ENCODE peak calls at places on chromosomes 3 and 15, in eight cellular contexts. B is body of pancreas, W is esophagus squamous epithelium, D is HL-60, J is psoas muscle, S is A549, Y is GM12878, X is uterus. O is an unnamed sample.
A peak's percentile ranks its signal among the peaks of the same experiment; 100 is the strongest.

GRCh38 chr15:38163651-38164050 is 89.0 kb upstream of the SPRED1 start:
- DNase-seq in B (no peak), W (no peak), D (no peak), J (no peak), S (no peak), Y (no peak), X (no peak), O (no peak)

GRCh38 chr15:93048759-93049161 is 40.3 kb downstream of the RGMA start:
- DNase-seq in B (no peak), W (no peak), D (peak; percentile 12), J (peak; percentile 62), S (no peak), Y (no peak), X (no peak), O (no peak)

GRCh38 chr3:18527691-18528090 is 102.6 kb upstream of the SATB1 start:
- DNase-seq in B (no peak), W (no peak), D (no peak), J (no peak), S (no peak), Y (no peak), X (no peak), O (no peak)

GRCh38 chr15:100835626-100836025 is 44.0 kb upstream of the ALDH1A3 start:
- DNase-seq in B (no peak), W (no peak), D (no peak), J (no peak), S (no peak), Y (no peak), X (no peak), O (no peak)

GRCh38 chr15:36175781-36176211 is 403.6 kb upstream of the CDIN1 start:
- DNase-seq in B (no peak), W (no peak), D (no peak), J (no peak), S (no peak), Y (no peak), X (no peak), O (no peak)

GRCh38 chr3:28718074-28718849 is 369.6 kb upstream of the AZI2 start:
- DNase-seq in B (no peak), W (no peak), D (no peak), J (no peak), S (no peak), Y (no peak), X (no peak), O (no peak)

GRCh38 chr15:68227806-68228142 is 1.8 kb downstream of the CLN6 start:
- DNase-seq in B (no peak), W (no peak), D (no peak), J (no peak), S (no peak), Y (no peak), X (no peak), O (peak; percentile 60)

GRCh38 chr3:119350114-119350513 is 55.9 kb downstream of the ARHGAP31 start:
- DNase-seq in B (no peak), W (no peak), D (no peak), J (no peak), S (no peak), Y (no peak), X (no peak), O (no peak)

GRCh38 chr3:89002166-89002565 is 105.3 kb upstream of the EPHA3 start:
- DNase-seq in B (no peak), W (no peak), D (no peak), J (no peak), S (no peak), Y (no peak), X (no peak), O (no peak)

GRCh38 chr15:91049378-91050127 is 27.2 kb upstream of the VPS33B start:
- DNase-seq in B (peak; percentile 81), W (no peak), D (peak; percentile 77), J (no peak), S (peak; percentile 63), Y (peak; percentile 12), X (peak; percentile 43), O (peak; percentile 62)

GRCh38 chr15:101428758-101429157 is 60.7 kb downstream of the PCSK6 start:
- DNase-seq in B (no peak), W (no peak), D (no peak), J (no peak), S (no peak), Y (no peak), X (no peak), O (no peak)

GRCh38 chr3:38109580-38110313 is 27.2 kb downstream of the ACAA1 start:
- DNase-seq in B (no peak), W (no peak), D (no peak), J (no peak), S (no peak), Y (no peak), X (no peak), O (peak; percentile 19)

GRCh38 chr3:155065537-155065936 is 14.6 kb upstream of the MME start:
- DNase-seq in B (no peak), W (no peak), D (no peak), J (peak; percentile 25), S (no peak), Y (no peak), X (no peak), O (no peak)

GRCh38 chr3:6781103-6781502 is 79.8 kb upstream of the GRM7 start:
- DNase-seq in B (no peak), W (no peak), D (no peak), J (no peak), S (no peak), Y (no peak), X (no peak), O (no peak)

GRCh38 chr3:47961815-47962606 is 54.2 kb downstream of the MAP4 start:
- DNase-seq in B (peak; percentile 16), W (no peak), D (no peak), J (no peak), S (no peak), Y (no peak), X (no peak), O (no peak)

GRCh38 chr3:169660709-169661566 is 2.6 kb downstream of the MECOM start:
- DNase-seq in B (peak; percentile 63), W (no peak), D (no peak), J (no peak), S (no peak), Y (no peak), X (no peak), O (no peak)

GRCh38 chr3:47065058-47065457 is 85.6 kb downstream of the NBEAL2 start:
- DNase-seq in B (no peak), W (no peak), D (no peak), J (no peak), S (no peak), Y (no peak), X (no peak), O (no peak)

GRCh38 chr15:90219421-90220141 is 14.2 kb downstream of the CIB1 start:
- DNase-seq in B (peak; percentile 67), W (no peak), D (peak; percentile 37), J (peak; percentile 53), S (peak; percentile 89), Y (no peak), X (peak; percentile 47), O (no peak)

GRCh38 chr3:147940846-147941245 is 531.7 kb downstream of the ZIC1 start:
- DNase-seq in B (no peak), W (no peak), D (no peak), J (no peak), S (no peak), Y (no peak), X (no peak), O (no peak)
- H3K4me3 ChIP-seq in B (no peak overlapping the region), W (no peak overlapping the region), D (no peak overlapping the region), J (no peak overlapping the region), S (no peak overlapping the region), Y (no peak overlapping the region), X (no peak overlapping the region), O (no peak overlapping the region)

GRCh38 chr3:42578054-42578453 is 3.7 kb downstream of the SEC22C start:
- DNase-seq in B (no peak), W (no peak), D (no peak), J (no peak), S (no peak), Y (no peak), X (no peak), O (no peak)

GRCh38 chr3:42582474-42583070 is 805 bp upstream of the SEC22C start:
- DNase-seq in B (no peak), W (no peak), D (no peak), J (no peak), S (no peak), Y (no peak), X (no peak), O (no peak)

GRCh38 chr3:42581400-42581708 is 413 bp downstream of the SEC22C start:
- DNase-seq in B (no peak), W (no peak), D (no peak), J (no peak), S (no peak), Y (no peak), X (no peak), O (no peak)

DNA sequence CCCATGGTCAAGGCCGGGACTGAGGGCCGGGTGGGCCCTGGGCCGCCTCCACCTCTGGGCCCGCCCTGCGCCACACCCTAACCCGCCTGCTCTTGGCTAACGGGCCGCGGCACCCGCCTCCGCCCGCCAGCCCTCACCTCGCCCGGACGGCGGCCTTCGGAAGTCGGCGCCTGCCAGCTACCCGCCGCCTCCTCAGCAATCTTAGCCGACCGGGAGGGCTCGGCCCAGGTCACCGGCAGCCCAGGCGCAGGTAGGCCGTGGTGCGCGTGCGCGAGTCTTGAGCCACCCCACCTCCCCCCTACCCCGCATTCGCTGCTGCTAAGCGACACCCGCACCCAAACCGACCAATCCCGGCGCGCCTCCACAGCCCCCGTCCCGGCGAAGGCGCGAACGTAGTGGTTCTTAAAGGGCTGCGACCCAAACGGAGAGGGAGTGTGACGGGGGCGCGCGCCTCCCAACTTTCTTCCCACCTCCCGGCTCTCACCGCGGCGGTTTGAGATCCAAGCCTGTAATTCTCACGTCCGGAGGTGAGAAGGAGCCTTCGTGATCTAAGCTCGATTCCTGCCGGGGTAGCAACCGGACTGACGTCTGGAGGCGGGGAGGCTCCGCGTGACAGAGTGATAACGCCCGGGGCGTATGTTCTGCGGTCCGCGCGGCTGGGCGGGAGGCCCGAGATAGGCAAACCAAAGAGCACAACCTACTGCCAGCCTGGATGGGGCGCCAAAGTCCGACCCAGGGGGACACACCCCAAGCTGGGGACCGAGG is at the start of gene SEC22C:
- DNase-seq in B (peak; percentile 97), W (peak; percentile 83), D (peak; percentile 94), J (peak; percentile 95), S (peak; percentile 96), Y (peak; percentile 73), X (peak; percentile 92), O (peak; percentile 97)
- TF ChIP-seq CTCF in B (peak; percentile 16), W (peak; percentile 14), D (no peak), J (peak; percentile 31), S (no peak), Y (peak; percentile 66), X (peak; percentile 14), O (no peak)

DNA sequence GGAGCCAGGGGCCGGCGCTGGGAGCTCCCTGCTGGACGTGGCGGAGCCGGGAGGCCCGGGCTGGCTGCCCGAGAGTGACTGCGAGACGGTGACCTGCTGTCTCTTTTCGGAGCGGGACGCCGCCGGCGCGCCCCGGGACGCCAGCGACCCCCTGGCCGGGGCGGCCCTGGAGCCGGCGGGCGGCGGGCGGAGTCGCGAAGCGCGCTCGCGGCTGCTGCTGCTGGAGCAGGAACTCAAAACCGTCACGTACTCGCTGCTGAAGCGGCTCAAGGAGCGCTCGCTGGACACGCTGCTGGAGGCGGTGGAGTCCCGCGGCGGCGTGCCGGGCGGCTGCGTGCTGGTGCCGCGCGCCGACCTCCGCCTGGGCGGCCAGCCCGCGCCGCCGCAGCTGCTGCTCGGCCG is 1.5 kb downstream of the SMAD6 start:
- DNase-seq in B (peak; percentile 60), W (no peak), D (peak; percentile 62), J (peak; percentile 39), S (no peak), Y (no peak), X (peak; percentile 38), O (no peak)
- H3K4me3 ChIP-seq in B (peak overlapping the region; percentile 57), W (peak overlapping the region; percentile 49), D (peak overlapping the region; percentile 62), J (peak overlapping the region; percentile 85), S (peak overlapping the region; percentile 90), Y (peak overlapping the region; percentile 82), X (peak overlapping the region; percentile 66), O (peak overlapping the region; percentile 84)

GRCh38 chr3:171646357-171647133 is 163.7 kb downstream of the PLD1 start:
- DNase-seq in B (no peak), W (no peak), D (no peak), J (no peak), S (peak; percentile 30), Y (no peak), X (no peak), O (no peak)
- TF ChIP-seq CTCF in B (peak; percentile 68), W (peak; percentile 57), D (peak; percentile 33), J (peak; percentile 69), S (peak; percentile 56), Y (peak; percentile 67), X (peak; percentile 74), O (peak; percentile 68)